ENCODE peak calls at places on chromosome 2, in ten cellular contexts. A, V, R, Q, H, C, W, Y, S and M are unnamed samples.

GRCh38 chr2:237944302-237944701 is 22.5 kb upstream of the UBE2F start:
- DNase-seq in C (no peak), Y (no peak), R (no peak), W (no peak), S (no peak), A (no peak), Q (no peak), H (no peak), V (no peak), M (no peak)

GRCh38 chr2:38873763-38874162 is 2.0 kb downstream of the DHX57 start:
- DNase-seq in R (no peak), V (no peak), Q (no peak), S (no peak), C (no peak), A (no peak), H (no peak), W (no peak), Y (no peak), M (no peak)

GRCh38 chr2:239330836-239331235 is 70.0 kb downstream of the HDAC4 start:
- DNase-seq in C (no peak), R (no peak), V (no peak), A (no peak), Q (no peak), Y (peak), H (peak), S (no peak), W (no peak), M (no peak)

GRCh38 chr2:207529330-207530159 is at the start of gene CREB1:
- DNase-seq in W (peak), V (peak), H (peak), Q (peak), C (peak), A (peak), Y (peak), S (peak), R (peak), M (peak)

GRCh38 chr2:233976690-233977294 is 59.6 kb downstream of the TRPM8 start:
- DNase-seq in C (peak), H (no peak), S (peak), Y (no peak), Q (no peak), V (no peak), W (peak), R (no peak), A (peak), M (peak)

GRCh38 chr2:106614511-106615291 is 127.5 kb downstream of the CD8B2 start:
- DNase-seq in Q (no peak), Y (no peak), V (no peak), S (no peak), C (no peak), W (no peak), A (no peak), H (no peak), R (no peak), M (no peak)

GRCh38 chr2:174376967-174377366 is 18.6 kb upstream of the SCRN3 start:
- DNase-seq in A (no peak), W (peak), C (no peak), V (no peak), Y (no peak), H (no peak), R (no peak), Q (no peak), S (no peak), M (no peak)

GRCh38 chr2:126798276-126799140 is 100.2 kb upstream of the TEX51 start:
- DNase-seq in A (no peak), C (no peak), Q (no peak), S (no peak), W (no peak), H (peak), V (no peak), R (no peak), Y (no peak), M (no peak)

GRCh38 chr2:189115126-189115525 is 64.4 kb downstream of the COL5A2 start:
- DNase-seq in R (no peak), A (no peak), H (no peak), S (no peak), Y (no peak), C (no peak), V (no peak), W (peak), Q (no peak), M (no peak)

GRCh38 chr2:110146183-110146944 is 30.7 kb upstream of the MALL start:
- DNase-seq in S (no peak), C (no peak), Q (no peak), R (no peak), V (no peak), W (no peak), A (no peak), H (no peak), Y (no peak), M (no peak)

GRCh38 chr2:225328192-225328591 is 71.3 kb upstream of the NYAP2 start:
- DNase-seq in A (no peak), R (no peak), H (no peak), Q (no peak), W (peak), S (no peak), Y (no peak), C (no peak), V (no peak), M (peak)

GRCh38 chr2:231935207-231935524 is 9.0 kb upstream of the NPPC start:
- DNase-seq in C (no peak), Q (no peak), H (no peak), V (no peak), R (peak), S (no peak), W (no peak), Y (no peak), A (no peak), M (no peak)

GRCh38 chr2:116510117-116510671 is 1304.3 kb upstream of the DDX18 start:
- DNase-seq in W (no peak), S (no peak), R (no peak), C (peak), Y (no peak), Q (no peak), A (peak), V (no peak), H (no peak), M (peak)

GRCh38 chr2:132701810-132702209 is 31.8 kb upstream of the LYPD1 start:
- DNase-seq in C (no peak), S (no peak), R (no peak), V (no peak), H (no peak), Y (no peak), W (peak), Q (no peak), A (no peak), M (peak)